ENCODE peak calls at places on chromosomes 6 and 20, in eight cellular contexts. I is cardiac muscle cell, W is chondrocyte, C is NT2/D1, M is psoas muscle, X is heart left ventricle, Z is HFFc6, Y is GM04504. L is an unnamed sample.

GRCh38 chr6:55980627-55981211 is 105.3 kb upstream of the BMP5 start:
- DNase-seq in I (peak), W (no peak), C (peak), M (no peak), X (no peak), Z (peak), Y (peak), L (peak)

GRCh38 chr20:35648836-35649235 is 15.9 kb downstream of the CPNE1 start:
- DNase-seq in I (no peak), W (no peak), C (no peak), M (no peak), X (no peak), Z (no peak), Y (no peak), L (no peak)

GRCh38 chr6:45742591-45742990 is 273.1 kb downstream of the CLIC5 start:
- DNase-seq in I (no peak), W (no peak), C (no peak), M (no peak), X (no peak), Z (no peak), Y (no peak), L (no peak)

GRCh38 chr6:123316733-123317323 is 319.9 kb downstream of the TRDN start:
- DNase-seq in I (peak), W (no peak), C (no peak), M (no peak), X (no peak), Z (no peak), Y (no peak), L (no peak)

GRCh38 chr6:134299236-134299635 is 18.7 kb downstream of the SGK1 start:
- DNase-seq in I (no peak), W (no peak), C (no peak), M (no peak), X (no peak), Z (peak), Y (no peak), L (no peak)

GRCh38 chr6:134196568-134197301 is 121.2 kb downstream of the SGK1 start:
- DNase-seq in I (no peak), W (no peak), C (no peak), M (no peak), X (no peak), Z (no peak), Y (no peak), L (no peak)

GRCh38 chr6:156613996-156614395 is 163.2 kb upstream of the ARID1B start:
- DNase-seq in I (no peak), W (no peak), C (no peak), M (no peak), X (no peak), Z (no peak), Y (no peak), L (no peak)

GRCh38 chr20:36819662-36820061 is 46.1 kb upstream of the DSN1 start:
- DNase-seq in I (peak), W (no peak), C (peak), M (no peak), X (no peak), Z (no peak), Y (no peak), L (no peak)

GRCh38 chr6:45677381-45677992 is 299.8 kb upstream of the SUPT3H start:
- DNase-seq in I (no peak), W (no peak), C (no peak), M (no peak), X (peak), Z (no peak), Y (no peak), L (no peak)

GRCh38 chr6:16224409-16224808 is 14.0 kb upstream of the GMPR start:
- DNase-seq in I (no peak), W (no peak), C (no peak), M (no peak), X (no peak), Z (no peak), Y (no peak), L (no peak)

GRCh38 chr6:12134991-12135390 is 122.9 kb downstream of the HIVEP1 start:
- DNase-seq in I (no peak), W (no peak), C (no peak), M (no peak), X (no peak), Z (no peak), Y (no peak), L (no peak)

GRCh38 chr20:44271915-44272663 is 25.0 kb downstream of the GDAP1L1 start:
- DNase-seq in I (no peak), W (no peak), C (peak), M (no peak), X (no peak), Z (no peak), Y (no peak), L (no peak)

GRCh38 chr6:129029778-129030177 is 146.8 kb downstream of the LAMA2 start:
- DNase-seq in I (no peak), W (no peak), C (peak), M (no peak), X (no peak), Z (peak), Y (no peak), L (no peak)

GRCh38 chr6:34386316-34387137 is 5.9 kb downstream of the NUDT3 start:
- DNase-seq in I (no peak), W (no peak), C (no peak), M (no peak), X (no peak), Z (peak), Y (peak), L (no peak)

GRCh38 chr20:43744121-43744520 is 17.3 kb upstream of the GTSF1L start:
- DNase-seq in I (no peak), W (no peak), C (no peak), M (no peak), X (no peak), Z (peak), Y (no peak), L (no peak)

GRCh38 chr6:8556370-8557018 is 121.1 kb upstream of the SLC35B3 start:
- DNase-seq in I (no peak), W (no peak), C (no peak), M (no peak), X (no peak), Z (no peak), Y (peak), L (no peak)

GRCh38 chr6:157996918-157997702 is 15.4 kb downstream of the SYNJ2 start:
- DNase-seq in I (no peak), W (peak), C (no peak), M (no peak), X (no peak), Z (no peak), Y (no peak), L (no peak)

GRCh38 chr6:16336056-16336810 is 97.8 kb downstream of the GMPR start:
- DNase-seq in I (no peak), W (no peak), C (no peak), M (no peak), X (peak), Z (no peak), Y (no peak), L (no peak)

GRCh38 chr6:131430531-131430930 is 142.5 kb upstream of the ARG1 start:
- DNase-seq in I (no peak), W (no peak), C (no peak), M (no peak), X (no peak), Z (no peak), Y (no peak), L (no peak)

GRCh38 chr20:59560588-59561227 is 43.6 kb upstream of the PHACTR3 start:
- DNase-seq in I (no peak), W (no peak), C (peak), M (no peak), X (no peak), Z (peak), Y (no peak), L (no peak)

GRCh38 chr6:29011276-29011734 is 6.2 kb upstream of the ZNF311 start:
- DNase-seq in I (peak), W (no peak), C (peak), M (no peak), X (peak), Z (peak), Y (no peak), L (peak)

GRCh38 chr20:14555676-14556075 is 218.3 kb upstream of the FLRT3 start:
- DNase-seq in I (no peak), W (no peak), C (no peak), M (no peak), X (no peak), Z (no peak), Y (no peak), L (no peak)

GRCh38 chr20:25039697-25040437 is 18.1 kb downstream of the ACSS1 start:
- DNase-seq in I (no peak), W (peak), C (no peak), M (peak), X (peak), Z (no peak), Y (peak), L (no peak)

L was measured in neural crest cell.